ENCODE peak calls at places on chromosomes 12 and 14, in eight cellular contexts. J is CD8-positive, alpha-beta T cell; E is body of pancreas; M is hepatocyte; G is Caco-2; Q is GM23338; L is colonic mucosa; S is fibroblast of lung. P is an unnamed sample. For H3K4me1 and H3K36me3, the result is how much of the 10 kb centered on the place peaks cover.

GRCh38 chr14:103503296-103503695 is 19.3 kb downstream of the CKB start:
- DNase-seq in M (no peak), J (no peak), E (no peak), S (no peak), G (no peak), L (no peak), Q (no peak), P (peak)

GRCh38 chr14:99724196-99724891 is 40.2 kb downstream of the CYP46A1 start:
- DNase-seq in M (no peak), S (peak), L (no peak), G (no peak), Q (no peak), E (no peak), J (no peak), P (no peak)

GRCh38 chr12:116537149-116537904 is 21.9 kb upstream of the MAP1LC3B2 start:
- DNase-seq in J (no peak), M (no peak), S (no peak), E (no peak), Q (peak), G (no peak), L (no peak), P (no peak)

GRCh38 chr14:19873178-19873577 is 1.8 kb upstream of the OR4K2 start:
- DNase-seq in S (no peak), J (no peak), Q (no peak), G (no peak), E (no peak), L (no peak), M (no peak), P (no peak)

GRCh38 chr12:120079352-120080042 is 37.1 kb downstream of the RAB35 start:
- DNase-seq in E (no peak), G (no peak), L (no peak), S (no peak), Q (no peak), J (no peak), M (no peak), P (no peak)

GRCh38 chr14:32611752-32612151 is 282.7 kb downstream of the AKAP6 start:
- DNase-seq in E (no peak), G (no peak), J (no peak), L (no peak), S (peak), Q (no peak), M (no peak), P (no peak)

GRCh38 chr14:104436741-104437701 is 142.5 kb upstream of the C14orf180 start:
- DNase-seq in M (no peak), L (peak), J (no peak), S (no peak), Q (no peak), E (peak), G (no peak), P (peak)

GRCh38 chr12:124195226-124195938 is 99.5 kb upstream of the RFLNA start:
- DNase-seq in M (no peak), G (no peak), Q (no peak), J (no peak), E (no peak), L (no peak), S (peak), P (no peak)

GRCh38 chr12:6821674-6822433 is at the start of gene GPR162:
- DNase-seq in G (no peak), E (peak), Q (peak), J (no peak), M (peak), L (no peak), S (peak), P (no peak)

GRCh38 chr12:9961901-9962300 is 9.3 kb upstream of the CLEC12A start:
- DNase-seq in L (no peak), J (no peak), Q (no peak), S (no peak), M (no peak), E (no peak), G (no peak), P (no peak)

GRCh38 chr12:5003025-5003666 is 40.5 kb upstream of the KCNA5 start:
- DNase-seq in Q (peak), E (peak), J (peak), L (peak), G (peak), S (peak), M (peak), P (no peak)

GRCh38 chr14:24982472-24983155 is 67.3 kb downstream of the STXBP6 start:
- DNase-seq in J (no peak), E (no peak), M (peak), Q (no peak), S (peak), L (no peak), G (no peak), P (no peak)

DNA sequence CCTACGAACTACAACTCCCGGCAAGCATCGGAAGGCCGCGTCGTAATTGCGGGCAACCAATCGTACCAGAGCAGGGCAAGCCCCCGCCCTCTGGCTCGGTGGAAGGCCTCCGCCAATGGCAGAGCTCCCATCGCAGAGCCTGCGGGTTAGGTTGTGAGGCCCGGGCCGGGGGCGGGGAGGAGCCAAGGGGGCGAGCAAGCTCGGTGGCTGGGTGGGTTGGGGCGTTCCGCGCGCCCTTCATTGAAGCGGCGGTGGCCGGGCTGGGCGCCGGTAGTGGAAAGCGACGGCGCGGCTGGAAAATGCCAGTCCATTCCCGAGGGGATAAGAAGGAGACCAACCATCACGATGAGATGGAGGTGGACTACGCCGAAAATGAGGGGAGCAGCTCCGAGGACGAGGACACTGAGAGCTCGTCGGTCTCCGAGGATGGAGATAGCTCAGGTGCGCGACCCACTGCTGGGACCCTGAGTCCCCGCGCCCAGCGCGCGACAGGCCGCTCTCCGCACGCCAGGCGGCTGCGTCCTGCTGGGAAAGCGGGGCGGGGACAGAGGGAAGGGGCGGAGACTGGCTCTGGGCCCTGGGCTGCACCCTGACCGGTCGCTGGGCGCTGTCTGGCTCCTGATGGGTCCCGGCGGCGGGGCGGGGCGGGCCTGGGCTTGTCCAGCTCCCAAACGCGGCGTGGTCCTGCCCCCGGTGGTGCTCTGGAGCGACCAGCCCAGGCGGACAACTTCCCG is at the start of gene BRMS1L:
- DNase-seq in Q (peak), E (peak), M (peak), G (peak), S (peak), L (peak), J (peak), P (peak)
- TF ChIP-seq CTCF in Q (no peak), E (no peak), M (no peak), G (no peak), S (no peak), L (no peak), J (no peak), P (no peak)

DNA sequence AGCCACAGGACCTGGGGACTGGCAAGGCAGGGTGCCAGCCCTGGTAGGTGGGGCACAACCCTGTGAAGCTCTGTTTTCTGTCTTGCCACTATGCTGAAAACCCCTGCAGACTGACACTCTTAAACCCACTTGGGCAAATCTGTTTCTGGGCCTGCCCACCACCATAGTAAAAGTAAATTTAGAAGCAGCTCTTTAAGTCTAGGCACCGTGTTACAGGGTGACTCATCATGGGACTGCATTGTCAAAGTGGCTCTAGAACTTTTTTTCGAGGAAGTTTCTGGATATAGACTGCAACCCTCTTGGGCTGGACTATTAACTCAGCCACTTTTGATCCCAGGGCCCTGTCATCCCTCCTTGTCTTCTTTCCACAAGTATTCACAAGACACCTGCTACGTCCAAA is 7.7 kb downstream of the TUNAR start:
- DNase-seq in G (no peak), S (no peak), Q (no peak), L (no peak), E (no peak), J (no peak), M (no peak), P (no peak)
- H3K4me1 ChIP-seq in G (under half), S (under half), Q (under half), L (under half), E (under half), J (under half), M (under half), P (under half)

DNA sequence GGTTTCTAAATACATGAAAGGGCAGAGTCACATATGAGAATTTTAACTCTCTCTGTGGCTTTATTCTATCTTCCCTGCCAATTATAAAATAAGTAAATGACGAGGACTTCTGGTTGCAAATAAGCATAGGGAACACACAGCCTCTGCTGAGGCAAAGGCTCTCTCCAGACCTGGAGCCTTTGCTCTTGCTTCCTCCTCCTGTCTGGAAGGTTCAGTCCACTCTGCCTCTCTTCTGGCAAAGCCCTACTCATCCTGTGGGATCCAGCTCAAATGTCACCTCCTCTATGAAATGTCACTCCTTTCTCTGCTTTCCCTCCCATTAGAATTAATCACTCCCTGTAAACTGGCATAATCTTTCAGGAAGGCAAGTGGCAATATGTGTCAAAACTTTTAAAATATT is 41.9 kb downstream of the PKP2 start:
- DNase-seq in S (no peak), Q (no peak), G (no peak), M (no peak), J (no peak), E (no peak), L (no peak), P (no peak)
- H3K36me3 ChIP-seq in S (under half), Q (under half), G (under half), M (under half), J (under half), E (under half), L (under half), P (under half)

GRCh38 chr12:87667378-87667777 is 361.8 kb downstream of the C12orf50 start:
- DNase-seq in S (peak), G (no peak), E (no peak), J (no peak), L (no peak), M (peak), Q (peak), P (no peak)
- TF ChIP-seq CTCF in S (no peak), G (peak), E (peak), J (no peak), L (no peak), M (peak), Q (peak), P (peak)

GRCh38 chr14:61433822-61434221 is 112.4 kb downstream of the PRKCH start:
- DNase-seq in E (no peak), L (no peak), G (no peak), Q (no peak), S (no peak), M (no peak), J (no peak), P (no peak)
- H3K4me1 ChIP-seq in E (under half), L (under half), G (under half), Q (under half), S (under half), M (under half), J (half or more), P (under half)

P was measured in suprapubic skin.